ENCODE peak calls at places on chromosomes 7 and 10, in nine cellular contexts. L is activated B cell treated with CpG ODN at 0.5 μM for 24 hours, S is GM10248, W is hepatocyte, H is B cell, A is choroid plexus epithelial cell, G is omental fat pad, U is H1, J is astrocyte of the cerebellum. K is an unnamed sample.

GRCh38 chr7:139035588-139036353 is at the start of gene ZC3HAV1L:
- DNase-seq in L (peak; percentile 34), S (peak; percentile 88), W (peak; percentile 78), H (no peak), A (peak; percentile 71), G (peak; percentile 31), U (no peak), J (peak; percentile 16), K (peak; percentile 75)

GRCh38 chr10:13955426-13955825 is 368.7 kb downstream of the PRPF18 start:
- DNase-seq in L (no peak), S (no peak), W (no peak), H (no peak), A (no peak), G (no peak), U (no peak), J (no peak), K (no peak)

GRCh38 chr7:70539196-70539595 is 592.7 kb upstream of the GALNT17 start:
- DNase-seq in L (no peak), S (no peak), W (no peak), H (no peak), A (no peak), G (no peak), U (no peak), J (no peak), K (no peak)

GRCh38 chr10:112374724-112375541 is 1.0 kb downstream of the ACSL5 start:
- DNase-seq in L (peak; percentile 26), S (peak; percentile 52), W (no peak), H (no peak), A (no peak), G (no peak), U (no peak), J (no peak), K (peak; percentile 49)

GRCh38 chr10:121804460-121804859 is 123.4 kb downstream of the ATE1 start:
- DNase-seq in L (no peak), S (no peak), W (no peak), H (no peak), A (peak; percentile 70), G (no peak), U (no peak), J (no peak), K (no peak)

GRCh38 chr10:88831709-88832108 is 19.9 kb downstream of the ANKRD22 start:
- DNase-seq in L (no peak), S (no peak), W (no peak), H (no peak), A (no peak), G (no peak), U (no peak), J (no peak), K (peak; percentile 70)

GRCh38 chr10:121648493-121648892 is 50.2 kb upstream of the FGFR2 start:
- DNase-seq in L (no peak), S (no peak), W (no peak), H (no peak), A (no peak), G (no peak), U (no peak), J (no peak), K (no peak)

GRCh38 chr10:131626274-131626673 is 274.5 kb upstream of the PPP2R2D start:
- DNase-seq in L (no peak), S (no peak), W (no peak), H (no peak), A (no peak), G (no peak), U (no peak), J (no peak), K (no peak)

GRCh38 chr10:61841338-61841875 is 60.1 kb upstream of the ARID5B start:
- DNase-seq in L (no peak), S (no peak), W (no peak), H (no peak), A (no peak), G (no peak), U (no peak), J (no peak), K (no peak)

GRCh38 chr7:137476937-137477336 is 133.4 kb upstream of the PTN start:
- DNase-seq in L (no peak), S (no peak), W (no peak), H (no peak), A (peak; percentile 20), G (no peak), U (no peak), J (no peak), K (no peak)

GRCh38 chr10:33273295-33274002 is 61.0 kb downstream of the NRP1 start:
- DNase-seq in L (no peak), S (no peak), W (peak; percentile 42), H (no peak), A (peak; percentile 91), G (peak; percentile 33), U (no peak), J (peak; percentile 77), K (no peak)

GRCh38 chr10:133139561-133140065 is 20.4 kb upstream of the KNDC1 start:
- DNase-seq in L (no peak), S (no peak), W (no peak), H (no peak), A (no peak), G (no peak), U (no peak), J (no peak), K (no peak)

DNA sequence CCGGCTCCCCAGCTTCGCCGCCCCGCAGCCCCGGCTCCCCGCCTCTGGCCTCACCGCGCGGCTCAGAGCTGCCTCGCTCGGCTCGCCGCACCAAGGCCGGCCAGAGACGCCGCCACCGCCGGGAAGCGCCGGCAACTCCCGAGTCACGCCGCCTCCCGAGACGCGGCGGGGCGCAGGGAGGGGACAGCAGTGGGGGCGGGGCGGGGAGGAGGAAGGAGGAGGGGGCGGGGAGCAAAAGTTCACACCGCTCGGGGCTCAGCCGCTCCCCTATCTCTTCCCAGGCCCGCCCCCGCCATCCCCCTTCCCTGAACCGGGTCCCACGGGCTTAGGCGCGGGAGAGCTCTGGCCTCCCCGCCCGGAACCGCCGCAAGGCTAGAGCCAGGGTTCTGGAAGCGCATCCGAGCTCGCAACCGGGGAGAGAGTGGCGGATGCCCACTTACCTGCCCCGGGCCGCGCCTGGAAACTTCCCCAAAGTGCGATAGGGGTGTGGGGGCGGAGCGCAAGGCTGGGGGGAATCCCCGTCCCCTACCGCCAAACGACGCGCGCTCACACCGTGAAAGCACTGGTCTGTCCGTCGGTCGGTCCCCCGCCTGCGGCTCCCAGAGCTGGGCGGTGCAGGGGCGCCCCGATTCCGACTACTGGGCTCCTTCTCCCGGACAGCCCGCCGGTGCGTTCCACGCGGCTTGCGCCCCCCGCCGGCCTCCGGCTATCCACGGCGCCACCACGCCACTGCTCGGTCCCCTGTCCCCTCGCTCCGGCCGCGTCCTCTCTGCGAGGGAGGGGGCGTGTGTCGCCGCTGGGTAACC is 925 bp downstream of the CHST15 start:
- DNase-seq in L (peak; percentile 76), S (peak; percentile 74), W (peak; percentile 68), H (peak; percentile 86), A (no peak), G (no peak), U (no peak), J (no peak), K (peak; percentile 67)
- TF ChIP-seq CTCF in L (no peak), S (no peak), W (peak; percentile 25), H (no peak), A (no peak), G (no peak), U (no peak), J (no peak), K (no peak)

GRCh38 chr10:99544322-99544721 is 11.6 kb downstream of the NKX2-3 start:
- DNase-seq in L (no peak), S (no peak), W (no peak), H (no peak), A (no peak), G (no peak), U (no peak), J (no peak), K (no peak)

GRCh38 chr10:99551616-99552015 is 18.9 kb downstream of the NKX2-3 start:
- DNase-seq in L (no peak), S (no peak), W (no peak), H (no peak), A (no peak), G (no peak), U (no peak), J (no peak), K (no peak)

GRCh38 chr10:99551158-99551557 is 18.4 kb downstream of the NKX2-3 start:
- DNase-seq in L (no peak), S (no peak), W (no peak), H (no peak), A (peak; percentile 80), G (no peak), U (no peak), J (no peak), K (no peak)

GRCh38 chr10:99548041-99548530 is 15.3 kb downstream of the NKX2-3 start:
- DNase-seq in L (no peak), S (peak; percentile 39), W (no peak), H (no peak), A (peak; percentile 23), G (no peak), U (no peak), J (no peak), K (peak; percentile 41)
- TF ChIP-seq CTCF in L (no peak), S (no peak), W (peak; percentile 24), H (peak; percentile 30), A (peak; percentile 52), G (no peak), U (peak; percentile 82), J (no peak), K (peak; percentile 21)

DNA sequence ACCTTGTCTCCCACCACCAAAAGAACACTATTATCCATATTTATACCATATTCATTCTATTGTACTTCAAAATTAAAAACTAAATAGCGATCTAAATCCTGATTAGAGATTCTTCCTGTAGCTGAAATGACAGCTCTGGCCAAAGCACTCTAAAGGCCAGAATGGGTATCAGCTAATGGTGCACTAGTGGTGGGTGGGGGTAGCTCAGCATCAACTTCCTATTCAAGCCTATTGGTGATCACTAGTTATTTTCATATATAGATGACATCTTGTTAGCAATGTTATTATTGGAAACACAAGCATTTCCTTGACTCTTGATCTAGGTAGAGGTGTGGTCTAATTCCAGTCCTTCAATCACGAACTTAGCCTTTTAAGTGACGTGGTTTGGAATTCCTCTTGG is 43.6 kb downstream of the TET1 start:
- DNase-seq in L (no peak), S (no peak), W (no peak), H (no peak), A (no peak), G (no peak), U (no peak), J (no peak), K (no peak)
- TF ChIP-seq CTCF in L (no peak), S (no peak), W (no peak), H (no peak), A (no peak), G (no peak), U (peak; percentile 7), J (no peak), K (peak; percentile 20)

GRCh38 chr10:42866115-42866995 is 83.8 kb downstream of the BMS1 start:
- DNase-seq in L (peak; percentile 36), S (peak; percentile 69), W (peak; percentile 89), H (no peak), A (peak; percentile 73), G (no peak), U (peak; percentile 59), J (peak; percentile 20), K (peak; percentile 60)

GRCh38 chr10:42865716-42866114 is 83.1 kb downstream of the BMS1 start:
- DNase-seq in L (no peak), S (no peak), W (no peak), H (no peak), A (no peak), G (no peak), U (no peak), J (no peak), K (no peak)

GRCh38 chr10:42869977-42870350 is 87.4 kb downstream of the BMS1 start:
- DNase-seq in L (no peak), S (no peak), W (no peak), H (no peak), A (no peak), G (no peak), U (no peak), J (no peak), K (no peak)

GRCh38 chr10:42868530-42868929 is 85.9 kb downstream of the BMS1 start:
- DNase-seq in L (no peak), S (no peak), W (no peak), H (no peak), A (no peak), G (no peak), U (no peak), J (no peak), K (no peak)

GRCh38 chr10:42867571-42867970 is 85.0 kb downstream of the BMS1 start:
- DNase-seq in L (no peak), S (no peak), W (no peak), H (no peak), A (no peak), G (no peak), U (no peak), J (no peak), K (no peak)
- TF ChIP-seq CTCF in L (no peak), S (no peak), W (no peak), H (no peak), A (no peak), G (no peak), U (no peak), J (no peak), K (no peak)